ENCODE peak calls at places on chromosomes 4 and X, in four cellular contexts. One of them, this sample, is unnamed.

GRCh38 chrX:1784773-1785172 is 169.9 kb downstream of the ASMT start:
- DNase-seq in iPS-NIHi11: no peak
- DNase-seq in T follicular helper cell: no peak
- DNase-seq in GOT3: no peak
- DNase-seq in this sample: no peak

GRCh38 chr4:71266090-71266794 is 72.6 kb upstream of the SLC4A4 start:
- DNase-seq in GOT3: no peak
- DNase-seq in T follicular helper cell: no peak
- DNase-seq in iPS-NIHi11: no peak
- DNase-seq in this sample: no peak

GRCh38 chr4:1604181-1604705 is 79.9 kb downstream of the FAM53A start:
- DNase-seq in GOT3: no peak
- DNase-seq in iPS-NIHi11: peak
- DNase-seq in T follicular helper cell: no peak
- DNase-seq in this sample: no peak

GRCh38 chr4:122163301-122163700 is 11.2 kb downstream of the BLTP1 start:
- DNase-seq in GOT3: no peak
- DNase-seq in iPS-NIHi11: no peak
- DNase-seq in T follicular helper cell: no peak
- DNase-seq in this sample: peak

GRCh38 chr4:114027596-114027995 is 48.1 kb upstream of the ARSJ start:
- DNase-seq in T follicular helper cell: no peak
- DNase-seq in iPS-NIHi11: no peak
- DNase-seq in GOT3: no peak
- DNase-seq in this sample: no peak

GRCh38 chrX:132958086-132958703 is at the start of gene HS6ST2:
- DNase-seq in T follicular helper cell: no peak
- DNase-seq in GOT3: no peak
- DNase-seq in iPS-NIHi11: peak
- DNase-seq in this sample: peak

GRCh38 chr4:173252024-173252935 is 81.9 kb downstream of the HMGB2 start:
- DNase-seq in T follicular helper cell: no peak
- DNase-seq in iPS-NIHi11: peak
- DNase-seq in GOT3: peak
- DNase-seq in this sample: no peak

GRCh38 chr4:139511320-139511719 is 44.7 kb downstream of the SETD7 start:
- DNase-seq in GOT3: no peak
- DNase-seq in iPS-NIHi11: no peak
- DNase-seq in T follicular helper cell: no peak
- DNase-seq in this sample: no peak

GRCh38 chr4:156516698-156517097 is 454.9 kb downstream of the PDGFC start:
- DNase-seq in iPS-NIHi11: no peak
- DNase-seq in GOT3: no peak
- DNase-seq in T follicular helper cell: no peak
- DNase-seq in this sample: no peak

GRCh38 chr4:173736840-173737239 is 206.8 kb upstream of the HAND2 start:
- DNase-seq in GOT3: no peak
- DNase-seq in iPS-NIHi11: no peak
- DNase-seq in T follicular helper cell: no peak
- DNase-seq in this sample: no peak

GRCh38 chr4:24067781-24068193 is 177.9 kb upstream of the PPARGC1A start:
- DNase-seq in T follicular helper cell: no peak
- DNase-seq in iPS-NIHi11: no peak
- DNase-seq in GOT3: no peak
- DNase-seq in this sample: no peak

GRCh38 chr4:121686265-121686664 is 10.5 kb downstream of the ANXA5 start:
- DNase-seq in iPS-NIHi11: no peak
- DNase-seq in T follicular helper cell: no peak
- DNase-seq in GOT3: no peak
- DNase-seq in this sample: no peak

GRCh38 chrX:138648570-138648969 is 62.9 kb downstream of the FGF13 start:
- DNase-seq in GOT3: no peak
- DNase-seq in iPS-NIHi11: no peak
- DNase-seq in T follicular helper cell: no peak
- DNase-seq in this sample: no peak

GRCh38 chr4:156495109-156495508 is 476.5 kb downstream of the PDGFC start:
- DNase-seq in T follicular helper cell: no peak
- DNase-seq in iPS-NIHi11: no peak
- DNase-seq in GOT3: no peak
- DNase-seq in this sample: no peak

GRCh38 chr4:170388255-170388654 is 298.5 kb upstream of the AADAT start:
- DNase-seq in iPS-NIHi11: no peak
- DNase-seq in GOT3: no peak
- DNase-seq in T follicular helper cell: no peak
- DNase-seq in this sample: no peak

GRCh38 chrX:108439434-108439883 is at the start of gene COL4A5:
- DNase-seq in iPS-NIHi11: peak
- DNase-seq in T follicular helper cell: no peak
- DNase-seq in GOT3: peak
- DNase-seq in this sample: peak

GRCh38 chr4:137531121-137531520 is 1.2 kb downstream of the PCDH18 start:
- DNase-seq in T follicular helper cell: no peak
- DNase-seq in GOT3: no peak
- DNase-seq in iPS-NIHi11: no peak
- DNase-seq in this sample: no peak

GRCh38 chr4:183485411-183486160 is 19.3 kb upstream of the ING2 start:
- DNase-seq in iPS-NIHi11: no peak
- DNase-seq in GOT3: no peak
- DNase-seq in T follicular helper cell: no peak
- DNase-seq in this sample: no peak

GRCh38 chr4:153204247-153205027 is at the start of gene TRIM2:
- DNase-seq in T follicular helper cell: no peak
- DNase-seq in iPS-NIHi11: peak
- DNase-seq in GOT3: no peak
- DNase-seq in this sample: peak

GRCh38 chrX:9542765-9543119 is 77.9 kb downstream of the TBL1X start:
- DNase-seq in iPS-NIHi11: no peak
- DNase-seq in T follicular helper cell: no peak
- DNase-seq in GOT3: no peak
- DNase-seq in this sample: no peak

GRCh38 chr4:151641167-151641566 is 119.6 kb downstream of the GATB start:
- DNase-seq in iPS-NIHi11: no peak
- DNase-seq in T follicular helper cell: no peak
- DNase-seq in GOT3: peak
- DNase-seq in this sample: no peak

GRCh38 chr4:78661923-78662521 is 110.5 kb downstream of the ANXA3 start:
- DNase-seq in iPS-NIHi11: no peak
- DNase-seq in T follicular helper cell: no peak
- DNase-seq in GOT3: no peak
- DNase-seq in this sample: no peak

GRCh38 chrX:34859191-34859590 is 83.4 kb upstream of the FAM47B start:
- DNase-seq in GOT3: no peak
- DNase-seq in iPS-NIHi11: no peak
- DNase-seq in T follicular helper cell: no peak
- DNase-seq in this sample: no peak

GRCh38 chrX:37998586-37999267 is 7.6 kb upstream of the SYTL5 start:
- DNase-seq in iPS-NIHi11: no peak
- DNase-seq in GOT3: no peak
- DNase-seq in T follicular helper cell: no peak
- DNase-seq in this sample: peak

GRCh38 chrX:122850326-122850725 is 333.8 kb upstream of the GRIA3 start:
- DNase-seq in GOT3: no peak
- DNase-seq in T follicular helper cell: no peak
- DNase-seq in iPS-NIHi11: no peak
- DNase-seq in this sample: no peak

GRCh38 chr4:140374130-140374477 is 658 bp downstream of the SCOC start:
- DNase-seq in GOT3: no peak
- DNase-seq in T follicular helper cell: no peak
- DNase-seq in iPS-NIHi11: peak
- DNase-seq in this sample: no peak

GRCh38 chr4:77156533-77156911 is 485 bp upstream of the CCNG2 start:
- DNase-seq in GOT3: peak
- DNase-seq in iPS-NIHi11: peak
- DNase-seq in T follicular helper cell: peak
- DNase-seq in this sample: peak

GRCh38 chr4:37503231-37503630 is 182.9 kb downstream of the RELL1 start:
- DNase-seq in GOT3: no peak
- DNase-seq in T follicular helper cell: no peak
- DNase-seq in iPS-NIHi11: no peak
- DNase-seq in this sample: no peak

GRCh38 chrX:331772-332495 is 13.3 kb upstream of the GTPBP6 start:
- DNase-seq in iPS-NIHi11: peak
- DNase-seq in GOT3: no peak
- DNase-seq in T follicular helper cell: no peak
- DNase-seq in this sample: no peak

GRCh38 chr4:155512812-155513211 is 136.0 kb upstream of the MAP9 start:
- DNase-seq in iPS-NIHi11: no peak
- DNase-seq in T follicular helper cell: no peak
- DNase-seq in GOT3: no peak
- DNase-seq in this sample: no peak

GRCh38 chr4:102569200-102569599 is 68.0 kb downstream of the NFKB1 start:
- DNase-seq in iPS-NIHi11: no peak
- DNase-seq in GOT3: no peak
- DNase-seq in T follicular helper cell: no peak
- DNase-seq in this sample: no peak

GRCh38 chr4:48329976-48330375 is 11.4 kb upstream of the SLAIN2 start:
- DNase-seq in GOT3: no peak
- DNase-seq in iPS-NIHi11: no peak
- DNase-seq in T follicular helper cell: no peak
- DNase-seq in this sample: no peak

GRCh38 chr4:789571-790465 is 36.1 kb downstream of the CPLX1 start:
- DNase-seq in GOT3: no peak
- DNase-seq in iPS-NIHi11: no peak
- DNase-seq in T follicular helper cell: no peak
- DNase-seq in this sample: no peak

GRCh38 chrX:115460565-115460888 is 100.4 kb upstream of the PLS3 start:
- DNase-seq in iPS-NIHi11: no peak
- DNase-seq in T follicular helper cell: no peak
- DNase-seq in GOT3: no peak
- DNase-seq in this sample: no peak

GRCh38 chr4:100287569-100287968 is 97.3 kb upstream of the DDIT4L start:
- DNase-seq in T follicular helper cell: no peak
- DNase-seq in GOT3: no peak
- DNase-seq in iPS-NIHi11: no peak
- DNase-seq in this sample: no peak

GRCh38 chr4:145525291-145525740 is 43.7 kb downstream of the SMAD1 start:
- DNase-seq in iPS-NIHi11: no peak
- DNase-seq in T follicular helper cell: no peak
- DNase-seq in GOT3: no peak
- DNase-seq in this sample: no peak

GRCh38 chr4:536351-536972 is 37.5 kb downstream of the PIGG start:
- DNase-seq in T follicular helper cell: no peak
- DNase-seq in GOT3: no peak
- DNase-seq in iPS-NIHi11: no peak
- DNase-seq in this sample: no peak

GRCh38 chr4:71270901-71271300 is 67.9 kb upstream of the SLC4A4 start:
- DNase-seq in iPS-NIHi11: peak
- DNase-seq in T follicular helper cell: no peak
- DNase-seq in GOT3: no peak
- DNase-seq in this sample: peak

GRCh38 chrX:107272431-107272921 is 66.1 kb downstream of the DNAAF6 start:
- DNase-seq in T follicular helper cell: no peak
- DNase-seq in iPS-NIHi11: peak
- DNase-seq in GOT3: no peak
- DNase-seq in this sample: no peak